ENCODE peak calls at places on chromosomes 6 and 20, in ten cellular contexts. N, J, Z, R, K, B, O, W, A and G are unnamed samples.

GRCh38 chr20:37095108-37095608 is 639 bp downstream of the RBL1 start:
- DNase-seq in N (peak; percentile 72), J (no peak), Z (no peak), R (no peak), K (peak; percentile 76), B (peak; percentile 38), O (peak; percentile 24), W (no peak), A (peak; percentile 49), G (peak; percentile 18)

GRCh38 chr6:133756046-133756445 is 132.9 kb upstream of the TCF21 start:
- DNase-seq in N (no peak), J (no peak), Z (no peak), R (no peak), K (no peak), B (no peak), O (no peak), W (no peak), A (no peak), G (no peak)

GRCh38 chr6:112282217-112282616 is 27.9 kb upstream of the LAMA4 start:
- DNase-seq in N (no peak), J (no peak), Z (peak; percentile 38), R (peak; percentile 46), K (no peak), B (peak; percentile 32), O (no peak), W (no peak), A (no peak), G (no peak)

GRCh38 chr20:6765469-6766058 is 1.9 kb upstream of the BMP2 start:
- DNase-seq in N (peak; percentile 62), J (peak; percentile 13), Z (peak; percentile 23), R (no peak), K (no peak), B (no peak), O (no peak), W (no peak), A (no peak), G (no peak)

GRCh38 chr6:117344444-117345291 is 79.3 kb downstream of the VGLL2 start:
- DNase-seq in N (peak; percentile 37), J (no peak), Z (no peak), R (no peak), K (no peak), B (no peak), O (no peak), W (no peak), A (no peak), G (no peak)

GRCh38 chr20:53678315-53678989 is 84.8 kb upstream of the ZNF217 start:
- DNase-seq in N (no peak), J (no peak), Z (no peak), R (no peak), K (no peak), B (no peak), O (no peak), W (no peak), A (no peak), G (no peak)

GRCh38 chr20:57071283-57071701 is 195.1 kb downstream of the BMP7 start:
- DNase-seq in N (no peak), J (no peak), Z (no peak), R (no peak), K (no peak), B (no peak), O (no peak), W (no peak), A (no peak), G (no peak)

GRCh38 chr6:106098383-106099234 is 12.5 kb downstream of the PRDM1 start:
- DNase-seq in N (peak; percentile 46), J (no peak), Z (peak; percentile 66), R (peak; percentile 69), K (peak; percentile 84), B (peak; percentile 86), O (no peak), W (no peak), A (peak; percentile 94), G (no peak)

GRCh38 chr6:152993431-152993830 is 9.1 kb downstream of the MTRF1L start:
- DNase-seq in N (no peak), J (peak; percentile 19), Z (no peak), R (no peak), K (no peak), B (no peak), O (no peak), W (no peak), A (no peak), G (no peak)

GRCh38 chr6:89433637-89434499 is 916 bp downstream of the ANKRD6 start:
- DNase-seq in N (peak; percentile 20), J (no peak), Z (peak; percentile 38), R (peak; percentile 75), K (peak; percentile 84), B (peak; percentile 20), O (peak; percentile 19), W (no peak), A (peak; percentile 59), G (peak; percentile 36)

GRCh38 chr6:11241793-11242201 is 9.3 kb upstream of the NEDD9 start:
- DNase-seq in N (no peak), J (no peak), Z (peak; percentile 85), R (peak; percentile 89), K (peak; percentile 75), B (peak; percentile 29), O (no peak), W (peak; percentile 38), A (no peak), G (no peak)

GRCh38 chr20:1669304-1669703 is 11.7 kb upstream of the SIRPG start:
- DNase-seq in N (no peak), J (peak; percentile 21), Z (no peak), R (no peak), K (no peak), B (no peak), O (no peak), W (no peak), A (no peak), G (no peak)

GRCh38 chr20:22921595-22922421 is 113.3 kb upstream of the SSTR4 start:
- DNase-seq in N (peak; percentile 25), J (peak; percentile 40), Z (no peak), R (no peak), K (no peak), B (no peak), O (no peak), W (no peak), A (no peak), G (no peak)

GRCh38 chr6:44339763-44340625 is 2.5 kb upstream of the SPATS1 start:
- DNase-seq in N (no peak), J (no peak), Z (peak; percentile 42), R (no peak), K (no peak), B (no peak), O (no peak), W (no peak), A (no peak), G (no peak)

GRCh38 chr6:138403801-138404665 is at the start of gene HEBP2:
- DNase-seq in N (peak; percentile 84), J (peak; percentile 72), Z (peak; percentile 98), R (peak; percentile 98), K (peak; percentile 99), B (peak; percentile 97), O (peak; percentile 89), W (peak; percentile 92), A (peak; percentile 98), G (peak; percentile 93)
- TF ChIP-seq POLR2A in N (peak; percentile 37), J (peak; percentile 25), Z (peak; percentile 81), R (peak; percentile 70), K (peak; percentile 53), B (peak; percentile 89), O (no peak), W (peak; percentile 79), A (peak; percentile 76), G (no peak)

GRCh38 chr20:31560094-31560899 is 44.8 kb upstream of the ID1 start:
- DNase-seq in N (peak; percentile 86), J (peak; percentile 78), Z (peak; percentile 72), R (peak; percentile 90), K (peak; percentile 92), B (peak; percentile 76), O (peak; percentile 39), W (no peak), A (peak; percentile 86), G (peak; percentile 37)
- TF ChIP-seq POLR2A in N (no peak), J (no peak), Z (no peak), R (no peak), K (no peak), B (no peak), O (no peak), W (peak; percentile 30), A (no peak), G (no peak)

DNA sequence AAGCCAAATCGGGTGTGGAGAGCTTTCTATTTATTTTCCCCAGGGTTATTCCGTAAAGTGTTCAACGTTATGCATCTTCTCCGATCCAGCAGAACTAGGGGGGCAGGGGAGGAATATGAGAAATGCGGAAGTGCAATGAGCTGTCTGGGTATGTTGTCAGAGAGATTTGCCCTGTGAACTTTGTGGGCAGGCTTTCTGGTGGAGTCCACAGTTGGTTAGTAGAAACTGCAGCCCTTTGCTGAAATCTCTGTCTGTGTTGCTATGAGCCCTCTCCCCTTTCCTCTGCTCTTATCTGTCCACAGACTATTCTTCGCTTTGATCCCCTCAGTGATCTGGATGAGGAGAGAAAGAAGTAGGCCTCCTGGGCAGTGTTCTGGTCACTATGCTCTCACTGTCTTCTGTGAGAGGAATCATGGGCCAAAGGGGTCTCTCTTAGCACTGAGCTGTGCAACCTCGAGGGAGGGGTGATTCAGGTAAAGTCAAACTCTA is 158.9 kb upstream of the FUT9 start:
- DNase-seq in N (no peak), J (no peak), Z (no peak), R (no peak), K (no peak), B (no peak), O (no peak), W (no peak), A (no peak), G (no peak)
- TF ChIP-seq POLR2A in N (no peak), J (no peak), Z (no peak), R (no peak), K (no peak), B (no peak), O (no peak), W (no peak), A (no peak), G (no peak)

GRCh38 chr6:65935412-65935811 is 228.4 kb upstream of the EYS start:
- DNase-seq in N (no peak), J (no peak), Z (no peak), R (no peak), K (no peak), B (no peak), O (no peak), W (no peak), A (no peak), G (no peak)
- TF ChIP-seq POLR2A in N (no peak), J (no peak), Z (no peak), R (no peak), K (no peak), B (no peak), O (no peak), W (no peak), A (no peak), G (no peak)

GRCh38 chr6:33417903-33418689 is at the start of gene CUTA:
- DNase-seq in N (peak; percentile 100), J (peak; percentile 93), Z (peak; percentile 100), R (peak; percentile 100), K (peak; percentile 100), B (peak; percentile 99), O (peak; percentile 95), W (peak; percentile 99), A (peak; percentile 100), G (peak; percentile 89)
- TF ChIP-seq POLR2A in N (peak; percentile 97), J (peak; percentile 51), Z (no peak), R (no peak), K (peak; percentile 42), B (peak; percentile 75), O (peak; percentile 52), W (peak; percentile 4), A (peak; percentile 51), G (no peak)